ENCODE peak calls at places on chromosomes 13 and 19, in four cellular contexts. One of them, this sample, is unnamed.

GRCh38 chr19:52190679-52191293 is 934 bp downstream of the PPP2R1A start:
- DNase-seq in fibroblast of lung: peak
- DNase-seq in PC-3: peak
- DNase-seq in SK-N-SH: peak
- DNase-seq in this sample: peak

GRCh38 chr13:73278186-73278585 is 219.4 kb downstream of the KLF5 start:
- DNase-seq in SK-N-SH: no peak
- DNase-seq in fibroblast of lung: no peak
- DNase-seq in PC-3: no peak
- DNase-seq in this sample: no peak

GRCh38 chr13:113490496-113491417 is at the start of gene DCUN1D2:
- DNase-seq in SK-N-SH: peak
- DNase-seq in fibroblast of lung: peak
- DNase-seq in PC-3: peak
- DNase-seq in this sample: peak

GRCh38 chr19:40026597-40026970 is 29.4 kb downstream of the ZNF780B start:
- DNase-seq in SK-N-SH: no peak
- DNase-seq in PC-3: no peak
- DNase-seq in fibroblast of lung: no peak
- DNase-seq in this sample: no peak

GRCh38 chr19:35013820-35014754 is 14.0 kb downstream of the GRAMD1A start:
- DNase-seq in SK-N-SH: peak
- DNase-seq in PC-3: no peak
- DNase-seq in fibroblast of lung: no peak
- DNase-seq in this sample: no peak

GRCh38 chr19:33329060-33329459 is 26.7 kb upstream of the CEBPA start:
- DNase-seq in fibroblast of lung: no peak
- DNase-seq in PC-3: no peak
- DNase-seq in SK-N-SH: no peak
- DNase-seq in this sample: no peak

GRCh38 chr19:50512112-50512998 is 1.4 kb downstream of the ASPDH start:
- DNase-seq in SK-N-SH: no peak
- DNase-seq in fibroblast of lung: no peak
- DNase-seq in PC-3: no peak
- DNase-seq in this sample: no peak

GRCh38 chr13:55160911-55161310 is 1979.8 kb upstream of the PRR20A start:
- DNase-seq in SK-N-SH: no peak
- DNase-seq in PC-3: no peak
- DNase-seq in fibroblast of lung: no peak
- DNase-seq in this sample: no peak

GRCh38 chr13:111373486-111373885 is 53.0 kb downstream of the TEX29 start:
- DNase-seq in SK-N-SH: no peak
- DNase-seq in fibroblast of lung: no peak
- DNase-seq in PC-3: no peak
- DNase-seq in this sample: no peak

GRCh38 chr13:106145997-106146864 is 389.2 kb downstream of the EFNB2 start:
- DNase-seq in SK-N-SH: no peak
- DNase-seq in PC-3: no peak
- DNase-seq in fibroblast of lung: no peak
- DNase-seq in this sample: peak

GRCh38 chr13:36344173-36344572 is 2.0 kb downstream of the SPART start:
- DNase-seq in PC-3: no peak
- DNase-seq in SK-N-SH: no peak
- DNase-seq in fibroblast of lung: peak
- DNase-seq in this sample: peak
- H3K4me3 ChIP-seq in PC-3: no peak
- H3K4me3 ChIP-seq in SK-N-SH: no peak
- H3K4me3 ChIP-seq in fibroblast of lung: peak
- H3K4me3 ChIP-seq in this sample: no peak

DNA sequence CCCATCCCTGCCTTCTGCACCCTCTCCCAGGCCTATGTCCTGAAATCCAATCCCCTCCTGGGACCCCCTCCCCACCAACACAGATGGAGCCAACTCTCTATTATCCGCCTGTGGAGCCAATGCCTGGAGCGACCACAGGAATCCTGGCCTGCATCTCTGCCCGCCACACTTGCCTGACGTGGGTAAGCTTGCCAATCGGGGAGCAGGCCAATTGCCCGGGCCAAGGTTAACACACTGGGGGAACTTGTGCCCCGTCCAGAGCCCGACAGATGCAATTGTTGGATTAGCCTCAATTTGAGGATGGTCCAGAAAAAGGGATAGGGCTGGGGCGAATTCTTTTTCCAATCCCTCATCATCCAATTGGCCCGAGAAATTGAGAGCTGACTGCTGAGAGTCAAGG is 5.9 kb downstream of the WIZ start:
- DNase-seq in SK-N-SH: no peak
- DNase-seq in PC-3: no peak
- DNase-seq in fibroblast of lung: no peak
- DNase-seq in this sample: no peak
- TF ChIP-seq CTCF in SK-N-SH: no peak
- TF ChIP-seq CTCF in PC-3: no peak
- TF ChIP-seq CTCF in fibroblast of lung: no peak
- TF ChIP-seq CTCF in this sample: no peak

DNA sequence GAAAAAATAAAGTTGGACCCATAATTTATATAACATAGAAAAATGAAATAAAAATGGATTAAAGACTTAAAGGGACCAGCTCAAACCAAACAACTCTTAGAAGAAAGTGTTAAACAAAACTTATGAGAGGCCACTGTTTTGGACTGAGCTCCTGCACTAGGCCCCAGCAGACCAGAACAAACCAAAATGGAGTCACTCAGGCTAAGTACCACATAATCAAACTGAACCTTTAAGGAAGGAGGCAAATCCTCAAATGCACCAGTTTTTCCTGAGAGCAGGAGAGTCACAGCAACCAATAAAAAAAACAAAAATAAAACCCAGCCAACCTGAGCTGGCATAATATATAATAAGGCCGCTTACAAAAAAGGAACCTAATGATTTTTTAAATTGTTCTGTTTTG is 10.3 kb upstream of the OR10H1 start:
- DNase-seq in SK-N-SH: no peak
- DNase-seq in fibroblast of lung: no peak
- DNase-seq in PC-3: no peak
- DNase-seq in this sample: no peak
- H3K4me3 ChIP-seq in SK-N-SH: no peak
- H3K4me3 ChIP-seq in fibroblast of lung: no peak
- H3K4me3 ChIP-seq in PC-3: no peak
- H3K4me3 ChIP-seq in this sample: no peak

GRCh38 chr13:86870388-86870966 is 800.7 kb upstream of the SLITRK5 start:
- DNase-seq in SK-N-SH: peak
- DNase-seq in PC-3: peak
- DNase-seq in fibroblast of lung: peak
- DNase-seq in this sample: peak
- TF ChIP-seq CTCF in SK-N-SH: peak
- TF ChIP-seq CTCF in PC-3: peak
- TF ChIP-seq CTCF in fibroblast of lung: peak
- TF ChIP-seq CTCF in this sample: peak

DNA sequence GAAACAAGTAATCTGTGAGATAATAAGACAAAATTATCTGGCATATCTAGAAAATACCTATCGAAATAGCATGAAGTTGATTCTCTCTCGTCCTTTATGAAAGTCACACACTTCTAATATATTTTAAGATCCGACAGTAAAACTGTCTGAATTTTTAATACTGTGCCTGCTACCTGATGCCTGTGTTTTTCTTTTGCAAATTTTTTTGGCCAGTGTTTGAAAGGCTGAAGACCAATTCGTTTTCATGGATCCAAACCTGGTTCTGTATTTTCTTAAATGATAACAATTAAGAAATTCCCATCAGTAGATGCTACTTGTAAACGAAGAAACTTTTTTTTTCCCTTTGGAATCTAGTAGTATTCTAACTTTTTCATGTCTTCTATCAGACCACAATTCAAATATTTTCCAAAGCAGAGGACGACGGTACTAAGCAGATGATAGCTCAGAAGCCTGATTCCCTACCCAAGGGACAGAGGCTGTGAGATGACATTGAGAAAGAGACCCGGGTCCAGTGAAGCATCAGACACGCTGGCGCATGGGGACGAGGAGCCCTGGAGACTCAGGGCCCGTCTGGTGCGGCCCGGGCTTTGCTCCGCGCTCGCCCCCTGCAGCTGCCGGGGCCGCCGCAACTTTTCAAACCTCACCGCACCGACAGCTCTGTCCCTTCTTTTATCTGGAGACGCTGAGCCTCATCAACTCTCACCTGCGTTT is 49.5 kb upstream of the PABPC3 start:
- DNase-seq in SK-N-SH: peak
- DNase-seq in PC-3: no peak
- DNase-seq in fibroblast of lung: no peak
- DNase-seq in this sample: no peak
- H3K4me3 ChIP-seq in SK-N-SH: peak
- H3K4me3 ChIP-seq in PC-3: no peak
- H3K4me3 ChIP-seq in fibroblast of lung: no peak
- H3K4me3 ChIP-seq in this sample: no peak

DNA sequence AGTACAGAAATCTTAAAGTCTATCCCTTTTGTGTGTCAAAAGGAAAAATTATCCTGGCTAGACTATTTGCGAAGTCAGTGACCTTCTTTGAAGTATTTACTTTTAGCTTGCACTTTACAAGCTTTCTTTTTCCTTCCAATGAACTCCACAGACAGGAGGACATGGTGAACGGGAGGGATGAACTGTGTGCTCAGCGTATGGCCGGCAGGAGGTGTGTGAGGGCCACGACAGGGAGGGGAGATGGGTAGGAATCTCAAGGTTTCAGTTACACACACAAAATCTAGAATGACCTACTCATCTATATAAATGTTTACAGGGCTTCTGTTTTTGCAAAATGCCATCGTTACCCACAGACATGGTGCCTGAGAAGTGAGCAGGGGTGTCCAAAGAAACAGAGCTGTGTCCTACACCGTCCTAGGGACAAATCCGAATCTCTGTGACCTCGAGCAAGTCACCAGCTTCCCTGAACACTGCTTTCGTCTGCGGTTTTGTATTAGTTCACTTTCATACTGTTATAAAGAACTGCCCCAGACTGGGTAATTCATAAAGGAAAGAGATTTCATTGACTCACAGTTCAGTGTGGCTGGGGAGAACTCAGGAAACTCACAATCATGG is 537.2 kb downstream of the LIG4 start:
- DNase-seq in fibroblast of lung: peak
- DNase-seq in SK-N-SH: peak
- DNase-seq in PC-3: peak
- DNase-seq in this sample: no peak
- TF ChIP-seq CTCF in fibroblast of lung: peak
- TF ChIP-seq CTCF in SK-N-SH: no peak
- TF ChIP-seq CTCF in PC-3: peak
- TF ChIP-seq CTCF in this sample: no peak

This sample was measured in epithelial cell of esophagus.